ENCODE peak calls at places on chromosomes 5 and 9, in five cellular contexts. X is GM12878, I is IMR-90, P is K562, L is SK-N-SH. C is an unnamed sample.

GRCh38 chr5:115398726-115399125 is 102.3 kb upstream of the CCDC112 start:
- DNase-seq in X (no peak), I (peak), P (no peak), L (no peak), C (no peak)

GRCh38 chr9:74570879-74571512 is 73.9 kb downstream of the RORB start:
- DNase-seq in X (no peak), I (peak), P (peak), L (peak), C (peak)

GRCh38 chr5:33346534-33346933 is 94.2 kb upstream of the TARS1 start:
- DNase-seq in X (no peak), I (no peak), P (no peak), L (no peak), C (no peak)

GRCh38 chr9:136984464-136985026 is 1.8 kb downstream of the LCNL1 start:
- DNase-seq in X (no peak), I (no peak), P (no peak), L (no peak), C (no peak)

GRCh38 chr9:127340721-127341120 is 56.2 kb upstream of the SLC2A8 start:
- DNase-seq in X (no peak), I (no peak), P (no peak), L (no peak), C (no peak)

GRCh38 chr5:132013006-132013689 is 1.7 kb upstream of the ACSL6 start:
- DNase-seq in X (no peak), I (no peak), P (no peak), L (no peak), C (no peak)

GRCh38 chr5:168013546-168013945 is 277.9 kb upstream of the WWC1 start:
- DNase-seq in X (no peak), I (no peak), P (no peak), L (no peak), C (no peak)

GRCh38 chr9:94980947-94981632 is 254.6 kb downstream of the AOPEP start:
- DNase-seq in X (no peak), I (no peak), P (no peak), L (peak), C (no peak)

DNA sequence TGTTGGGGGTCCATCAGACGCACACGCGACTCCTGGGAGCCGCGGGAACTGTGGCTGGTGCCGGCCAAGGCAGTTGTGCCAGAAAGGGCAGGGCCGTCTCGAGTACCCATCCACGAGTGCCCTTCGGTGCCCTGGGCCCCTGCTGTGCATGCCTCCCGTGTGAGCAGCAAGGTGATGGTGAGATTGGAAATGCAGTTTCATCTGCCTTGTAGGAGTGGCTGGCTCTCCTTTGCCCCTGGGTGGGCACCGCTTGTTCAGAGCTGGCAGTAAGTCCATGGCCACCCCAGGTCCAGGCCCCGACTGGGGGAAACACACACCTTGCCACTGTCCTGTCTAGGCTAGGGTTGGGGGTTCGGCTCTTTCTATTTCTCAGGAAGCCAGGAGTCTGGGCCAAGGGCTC is 5.7 kb downstream of the NKD2 start:
- DNase-seq in X (no peak), I (no peak), P (no peak), L (no peak), C (no peak)
- TF ChIP-seq RCOR1 in X (no peak), I (no peak), P (no peak), L (no peak), C (no peak)

GRCh38 chr5:25399878-25400480 is 755.2 kb upstream of the CDH10 start:
- DNase-seq in X (no peak), I (no peak), P (no peak), L (no peak), C (no peak)
- TF ChIP-seq RCOR1 in X (no peak), I (no peak), P (no peak), L (no peak), C (no peak)

GRCh38 chr5:76475936-76476335 is 72.9 kb downstream of the IQGAP2 start:
- DNase-seq in X (no peak), I (no peak), P (no peak), L (no peak), C (no peak)

GRCh38 chr5:76473676-76474075 is 70.6 kb downstream of the IQGAP2 start:
- DNase-seq in X (no peak), I (no peak), P (no peak), L (no peak), C (no peak)

GRCh38 chr5:76475358-76475757 is 72.3 kb downstream of the IQGAP2 start:
- DNase-seq in X (no peak), I (no peak), P (no peak), L (no peak), C (no peak)

GRCh38 chr5:76472338-76473336 is 69.6 kb downstream of the IQGAP2 start:
- DNase-seq in X (no peak), I (no peak), P (no peak), L (no peak), C (peak)

DNA sequence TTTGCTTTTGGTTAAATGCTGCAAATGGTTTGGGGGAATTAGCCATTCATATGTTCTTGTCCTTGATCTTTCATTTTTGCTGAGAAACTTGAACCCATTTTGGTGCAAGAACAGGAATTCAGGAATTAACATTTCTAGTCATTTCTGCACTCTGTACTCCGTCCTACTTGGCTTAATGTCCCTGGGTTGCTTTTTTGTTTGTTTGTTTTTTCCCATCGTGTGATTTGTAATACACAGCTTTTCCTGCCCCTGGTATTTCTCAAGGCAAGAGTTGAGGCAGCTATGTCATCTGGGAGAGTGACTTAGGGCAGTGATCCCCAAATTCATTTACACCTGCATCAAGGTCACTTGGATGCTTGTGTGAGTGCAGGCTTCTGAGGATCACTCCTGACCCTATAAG is 71.3 kb downstream of the IQGAP2 start:
- DNase-seq in X (no peak), I (no peak), P (no peak), L (no peak), C (no peak)
- TF ChIP-seq RCOR1 in X (no peak), I (no peak), P (no peak), L (no peak), C (no peak)

DNA sequence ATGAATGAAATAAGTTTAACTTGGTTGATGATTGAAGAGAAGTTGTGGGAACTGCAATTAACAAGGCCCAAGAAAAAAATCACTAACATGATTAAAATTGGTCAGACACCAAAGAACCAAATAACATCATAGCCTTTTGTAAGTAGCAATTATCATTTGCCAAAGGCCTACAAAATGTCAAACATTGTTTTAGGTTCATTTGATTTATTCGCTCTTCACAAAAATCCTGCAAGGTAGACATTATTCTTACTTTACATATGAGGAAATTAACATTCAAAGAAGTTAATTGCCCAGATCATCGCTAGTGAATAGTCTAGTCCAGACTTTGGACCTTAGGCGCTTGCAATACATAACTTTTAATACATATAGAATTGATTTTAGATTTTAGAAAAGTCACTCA is 2.6 kb downstream of the POLK start:
- DNase-seq in X (no peak), I (no peak), P (no peak), L (no peak), C (no peak)
- TF ChIP-seq RCOR1 in X (no peak), I (no peak), P (no peak), L (no peak), C (no peak)

GRCh38 chr5:161183559-161183958 is 331.5 kb upstream of the ATP10B start:
- DNase-seq in X (no peak), I (no peak), P (no peak), L (no peak), C (no peak)
- TF ChIP-seq RCOR1 in X (no peak), I (no peak), P (no peak), L (no peak), C (no peak)

GRCh38 chr5:92505145-92505544 is 1075.9 kb downstream of the NR2F1-AS1 start:
- DNase-seq in X (no peak), I (peak), P (no peak), L (no peak), C (no peak)
- TF ChIP-seq RCOR1 in X (no peak), I (no peak), P (no peak), L (no peak), C (no peak)

C was measured in A549.